ENCODE peak calls at places on chromosome 1, in ten cellular contexts. W is cerebellar cortex, X is RCC 7860, N is NCI-H1092 treated with DMSO at 0.1 percent for 48 hours, D is NCI-H1694, Q is AG08395, P is Ammon's horn, I is hepatocyte, E is GM03348, F is hepatic stellate cell. L is an unnamed sample.
A peak's percentile ranks its signal among the peaks of the same experiment; 100 is the strongest.

GRCh38 chr1:24888971-24889670 is 41.0 kb downstream of the RUNX3 start:
- DNase-seq in W (no peak), X (no peak), N (no peak), D (no peak), Q (peak; percentile 95), P (no peak), I (no peak), E (peak; percentile 85), F (peak; percentile 65), L (no peak)

GRCh38 chr1:150149490-150150453 is at the start of gene PLEKHO1:
- DNase-seq in W (peak; percentile 62), X (peak; percentile 35), N (peak; percentile 87), D (peak; percentile 46), Q (peak; percentile 86), P (peak; percentile 76), I (peak; percentile 84), E (peak; percentile 93), F (peak; percentile 83), L (peak; percentile 66)

GRCh38 chr1:107135466-107135865 is 5.4 kb upstream of the NTNG1 start:
- DNase-seq in W (no peak), X (peak; percentile 9), N (no peak), D (no peak), Q (peak; percentile 59), P (no peak), I (peak; percentile 73), E (peak; percentile 62), F (no peak), L (no peak)

GRCh38 chr1:202165267-202165941 is 5.0 kb upstream of the PTPN7 start:
- DNase-seq in W (no peak), X (no peak), N (no peak), D (no peak), Q (no peak), P (no peak), I (no peak), E (no peak), F (no peak), L (no peak)

GRCh38 chr1:109500886-109501285 is 7.0 kb downstream of the CYB561D1 start:
- DNase-seq in W (no peak), X (no peak), N (no peak), D (no peak), Q (peak; percentile 62), P (no peak), I (no peak), E (peak; percentile 67), F (peak; percentile 67), L (no peak)

GRCh38 chr1:161506336-161507223 is 1.3 kb downstream of the FCGR2A start:
- DNase-seq in W (no peak), X (no peak), N (no peak), D (no peak), Q (no peak), P (peak; percentile 26), I (peak; percentile 37), E (peak; percentile 36), F (no peak), L (no peak)

GRCh38 chr1:151166506-151166956 is 587 bp downstream of the SCNM1 start:
- DNase-seq in W (peak; percentile 21), X (peak; percentile 55), N (no peak), D (no peak), Q (peak; percentile 79), P (no peak), I (peak; percentile 54), E (peak; percentile 75), F (peak; percentile 73), L (no peak)

GRCh38 chr1:21280011-21280471 is 10.2 kb downstream of the ECE1 start:
- DNase-seq in W (no peak), X (no peak), N (no peak), D (no peak), Q (peak; percentile 47), P (no peak), I (no peak), E (peak; percentile 54), F (peak; percentile 60), L (no peak)

GRCh38 chr1:222464841-222465210 is 83.1 kb downstream of the HHIPL2 start:
- DNase-seq in W (peak; percentile 64), X (peak; percentile 65), N (peak; percentile 65), D (peak; percentile 93), Q (peak; percentile 41), P (peak; percentile 60), I (peak; percentile 71), E (peak; percentile 52), F (peak; percentile 53), L (no peak)

GRCh38 chr1:115266729-115267421 is 71.2 kb downstream of the NGF start:
- DNase-seq in W (no peak), X (no peak), N (no peak), D (no peak), Q (peak; percentile 34), P (no peak), I (no peak), E (no peak), F (peak; percentile 18), L (no peak)

GRCh38 chr1:20210736-20211405 is 24.6 kb upstream of the PLA2G2C start:
- DNase-seq in W (no peak), X (peak; percentile 51), N (no peak), D (no peak), Q (no peak), P (no peak), I (no peak), E (no peak), F (no peak), L (no peak)

GRCh38 chr1:214451591-214451990 is 99.8 kb downstream of the PTPN14 start:
- DNase-seq in W (no peak), X (no peak), N (no peak), D (no peak), Q (peak; percentile 60), P (no peak), I (no peak), E (no peak), F (no peak), L (no peak)

GRCh38 chr1:28893403-28894102 is 20.8 kb upstream of the EPB41 start:
- DNase-seq in W (no peak), X (no peak), N (no peak), D (no peak), Q (peak; percentile 81), P (no peak), I (no peak), E (peak; percentile 64), F (no peak), L (no peak)

GRCh38 chr1:1298861-1299685 is 8.7 kb downstream of the ACAP3 start:
- DNase-seq in W (peak; percentile 61), X (no peak), N (no peak), D (no peak), Q (no peak), P (peak; percentile 97), I (no peak), E (no peak), F (no peak), L (no peak)

GRCh38 chr1:10968411-10968826 is 44.0 kb upstream of the TARDBP start:
- DNase-seq in W (no peak), X (no peak), N (peak; percentile 96), D (no peak), Q (no peak), P (no peak), I (no peak), E (no peak), F (no peak), L (peak; percentile 75)

GRCh38 chr1:151577173-151577572 is 34.7 kb upstream of the SNX27 start:
- DNase-seq in W (no peak), X (no peak), N (no peak), D (no peak), Q (no peak), P (no peak), I (no peak), E (no peak), F (no peak), L (no peak)

GRCh38 chr1:208198271-208198670 is 45.9 kb downstream of the PLXNA2 start:
- DNase-seq in W (no peak), X (no peak), N (no peak), D (no peak), Q (no peak), P (no peak), I (no peak), E (no peak), F (no peak), L (no peak)

GRCh38 chr1:119531606-119532323 is 24.8 kb downstream of the HSD3B1 start:
- DNase-seq in W (no peak), X (no peak), N (no peak), D (no peak), Q (peak; percentile 11), P (no peak), I (no peak), E (no peak), F (no peak), L (no peak)

GRCh38 chr1:76764638-76765572 is 102.4 kb upstream of the ST6GALNAC5 start:
- DNase-seq in W (peak; percentile 6), X (no peak), N (peak; percentile 71), D (peak; percentile 56), Q (no peak), P (no peak), I (no peak), E (no peak), F (no peak), L (peak; percentile 57)

GRCh38 chr1:76625887-76626286 is 241.4 kb upstream of the ST6GALNAC5 start:
- DNase-seq in W (no peak), X (no peak), N (peak; percentile 8), D (peak; percentile 47), Q (no peak), P (no peak), I (no peak), E (no peak), F (no peak), L (no peak)